ENCODE peak calls at places on chromosome 14, in five cellular contexts. One of them, this sample, is unnamed.

GRCh38 chr14:72980863-72981262 is 46.0 kb downstream of the ZFYVE1 start:
- DNase-seq in transverse colon: no peak
- DNase-seq in PC-9: no peak
- DNase-seq in Karpas-422: no peak
- DNase-seq in dorsolateral prefrontal cortex: no peak
- DNase-seq in this sample: no peak

GRCh38 chr14:102545461-102546265 is 36.1 kb upstream of the ANKRD9 start:
- DNase-seq in transverse colon: no peak
- DNase-seq in PC-9: no peak
- DNase-seq in Karpas-422: no peak
- DNase-seq in dorsolateral prefrontal cortex: no peak
- DNase-seq in this sample: no peak

GRCh38 chr14:97730706-97731105 is 933.5 kb downstream of the VRK1 start:
- DNase-seq in transverse colon: no peak
- DNase-seq in PC-9: no peak
- DNase-seq in Karpas-422: no peak
- DNase-seq in dorsolateral prefrontal cortex: no peak
- DNase-seq in this sample: no peak

GRCh38 chr14:96676161-96676560 is 121.0 kb upstream of the VRK1 start:
- DNase-seq in transverse colon: no peak
- DNase-seq in PC-9: peak
- DNase-seq in Karpas-422: no peak
- DNase-seq in dorsolateral prefrontal cortex: no peak
- DNase-seq in this sample: no peak

GRCh38 chr14:98931911-98932310 is 340.1 kb downstream of the BCL11B start:
- DNase-seq in transverse colon: peak
- DNase-seq in PC-9: no peak
- DNase-seq in Karpas-422: no peak
- DNase-seq in dorsolateral prefrontal cortex: no peak
- DNase-seq in this sample: no peak

GRCh38 chr14:36975834-36976233 is 196.6 kb downstream of the SLC25A21 start:
- DNase-seq in transverse colon: no peak
- DNase-seq in PC-9: no peak
- DNase-seq in Karpas-422: peak
- DNase-seq in dorsolateral prefrontal cortex: no peak
- DNase-seq in this sample: no peak

GRCh38 chr14:65555358-65555757 is 142.8 kb downstream of the FUT8 start:
- DNase-seq in transverse colon: no peak
- DNase-seq in PC-9: no peak
- DNase-seq in Karpas-422: peak
- DNase-seq in dorsolateral prefrontal cortex: no peak
- DNase-seq in this sample: no peak

GRCh38 chr14:94919896-94920295 is 150.0 kb upstream of the GSC start:
- DNase-seq in transverse colon: no peak
- DNase-seq in PC-9: no peak
- DNase-seq in Karpas-422: no peak
- DNase-seq in dorsolateral prefrontal cortex: no peak
- DNase-seq in this sample: no peak

GRCh38 chr14:86673523-86673969 is 1143.6 kb downstream of the FLRT2 start:
- DNase-seq in transverse colon: no peak
- DNase-seq in PC-9: no peak
- DNase-seq in Karpas-422: no peak
- DNase-seq in dorsolateral prefrontal cortex: no peak
- DNase-seq in this sample: no peak

GRCh38 chr14:102785598-102785963 is 8.3 kb downstream of the TRAF3 start:
- DNase-seq in transverse colon: no peak
- DNase-seq in PC-9: no peak
- DNase-seq in Karpas-422: no peak
- DNase-seq in dorsolateral prefrontal cortex: no peak
- DNase-seq in this sample: no peak

GRCh38 chr14:95294834-95295599 is 24.7 kb downstream of the CLMN start:
- DNase-seq in transverse colon: peak
- DNase-seq in PC-9: peak
- DNase-seq in Karpas-422: peak
- DNase-seq in dorsolateral prefrontal cortex: no peak
- DNase-seq in this sample: no peak

GRCh38 chr14:54622189-54622958 is 55.4 kb downstream of the SAMD4A start:
- DNase-seq in transverse colon: no peak
- DNase-seq in PC-9: no peak
- DNase-seq in Karpas-422: no peak
- DNase-seq in dorsolateral prefrontal cortex: no peak
- DNase-seq in this sample: no peak

GRCh38 chr14:67428501-67429031 is 16.6 kb upstream of the PLEK2 start:
- DNase-seq in transverse colon: peak
- DNase-seq in PC-9: peak
- DNase-seq in Karpas-422: no peak
- DNase-seq in dorsolateral prefrontal cortex: no peak
- DNase-seq in this sample: no peak

GRCh38 chr14:104297721-104298401 is 159.5 kb downstream of the KIF26A start:
- DNase-seq in transverse colon: no peak
- DNase-seq in PC-9: no peak
- DNase-seq in Karpas-422: no peak
- DNase-seq in dorsolateral prefrontal cortex: no peak
- DNase-seq in this sample: no peak

GRCh38 chr14:50062438-50063039 is 53.8 kb downstream of the VCPKMT start:
- DNase-seq in transverse colon: peak
- DNase-seq in PC-9: peak
- DNase-seq in Karpas-422: peak
- DNase-seq in dorsolateral prefrontal cortex: no peak
- DNase-seq in this sample: peak

GRCh38 chr14:65100905-65101541 is 1.3 kb downstream of the MAX start:
- DNase-seq in transverse colon: no peak
- DNase-seq in PC-9: no peak
- DNase-seq in Karpas-422: peak
- DNase-seq in dorsolateral prefrontal cortex: no peak
- DNase-seq in this sample: no peak

GRCh38 chr14:100435459-100435858 is 112.3 kb downstream of the SLC25A47 start:
- DNase-seq in transverse colon: no peak
- DNase-seq in PC-9: no peak
- DNase-seq in Karpas-422: no peak
- DNase-seq in dorsolateral prefrontal cortex: no peak
- DNase-seq in this sample: no peak

GRCh38 chr14:34059925-34060746 is 109.3 kb upstream of the EGLN3 start:
- DNase-seq in transverse colon: peak
- DNase-seq in PC-9: peak
- DNase-seq in Karpas-422: no peak
- DNase-seq in dorsolateral prefrontal cortex: peak
- DNase-seq in this sample: peak

GRCh38 chr14:93731753-93732152 is 56.5 kb downstream of the PRIMA1 start:
- DNase-seq in transverse colon: no peak
- DNase-seq in PC-9: no peak
- DNase-seq in Karpas-422: no peak
- DNase-seq in dorsolateral prefrontal cortex: no peak
- DNase-seq in this sample: no peak

GRCh38 chr14:70020350-70021170 is 141.3 kb downstream of the SMOC1 start:
- DNase-seq in transverse colon: no peak
- DNase-seq in PC-9: no peak
- DNase-seq in Karpas-422: no peak
- DNase-seq in dorsolateral prefrontal cortex: peak
- DNase-seq in this sample: no peak

GRCh38 chr14:103091041-103091882 is 3.3 kb upstream of the EXOC3L4 start:
- DNase-seq in transverse colon: peak
- DNase-seq in PC-9: peak
- DNase-seq in Karpas-422: peak
- DNase-seq in dorsolateral prefrontal cortex: no peak
- DNase-seq in this sample: no peak

GRCh38 chr14:51342226-51342625 is 102.2 kb downstream of the TMX1 start:
- DNase-seq in transverse colon: no peak
- DNase-seq in PC-9: peak
- DNase-seq in Karpas-422: no peak
- DNase-seq in dorsolateral prefrontal cortex: no peak
- DNase-seq in this sample: no peak
- H3K27ac ChIP-seq in transverse colon: no peak
- H3K27ac ChIP-seq in PC-9: peak
- H3K27ac ChIP-seq in Karpas-422: no peak
- H3K27ac ChIP-seq in dorsolateral prefrontal cortex: no peak
- H3K27ac ChIP-seq in this sample: peak

DNA sequence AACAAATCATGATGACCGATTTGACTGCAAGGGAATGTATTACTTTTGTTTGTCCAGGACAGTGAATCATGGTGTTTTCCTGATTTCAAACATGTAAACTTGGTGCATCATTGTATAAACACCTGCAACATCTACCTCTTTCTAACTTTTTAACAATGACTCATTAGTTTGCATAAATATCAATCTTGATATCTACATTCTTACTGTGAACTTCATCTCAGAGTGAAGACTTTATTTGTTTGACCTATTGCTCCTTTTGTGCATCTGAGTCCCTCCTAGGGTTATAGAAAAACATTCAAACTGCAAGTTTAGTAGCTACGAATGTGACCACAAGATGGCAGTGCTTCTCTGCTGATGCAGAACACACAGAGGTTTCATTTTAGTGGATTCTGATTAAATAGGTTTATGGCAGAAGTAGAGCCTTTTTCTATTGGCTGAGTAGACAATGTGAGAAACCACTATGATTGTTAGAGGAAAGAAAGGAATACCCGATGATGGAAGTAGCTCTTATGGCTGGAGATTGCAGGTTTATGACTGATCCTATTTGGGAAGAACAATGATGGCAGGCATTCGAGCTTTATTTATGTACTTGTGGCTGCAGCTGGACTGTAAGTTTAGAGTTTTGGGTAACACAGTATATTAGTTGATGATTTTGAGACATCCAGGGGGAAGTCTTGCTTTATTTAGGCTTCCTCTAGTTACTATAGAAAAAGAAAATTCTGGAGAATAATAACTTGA is 244.2 kb upstream of the OR4E1 start:
- DNase-seq in transverse colon: peak
- DNase-seq in PC-9: peak
- DNase-seq in Karpas-422: peak
- DNase-seq in dorsolateral prefrontal cortex: peak
- DNase-seq in this sample: peak
- H3K27ac ChIP-seq in transverse colon: no peak
- H3K27ac ChIP-seq in PC-9: peak
- H3K27ac ChIP-seq in Karpas-422: no peak
- H3K27ac ChIP-seq in dorsolateral prefrontal cortex: no peak
- H3K27ac ChIP-seq in this sample: no peak

DNA sequence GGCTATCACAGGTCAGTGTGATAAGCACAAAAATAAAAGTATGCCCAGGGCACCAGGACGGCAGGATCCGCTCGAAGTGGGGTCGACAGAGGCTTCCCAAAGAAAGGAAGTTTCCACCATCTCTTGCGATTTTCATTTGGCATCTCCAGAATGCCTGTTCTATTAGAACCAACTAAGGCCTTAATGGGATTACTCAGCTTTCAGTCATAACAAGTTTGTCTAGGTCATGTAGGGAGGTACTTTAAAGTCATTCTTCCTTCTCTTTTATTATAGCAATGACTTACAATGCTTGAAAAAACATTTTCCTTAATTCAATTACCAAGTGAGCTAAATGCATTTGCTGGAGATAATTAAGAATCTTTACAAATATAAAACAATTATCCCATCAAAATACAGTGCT is 83.6 kb upstream of the DIO3 start:
- DNase-seq in transverse colon: no peak
- DNase-seq in PC-9: peak
- DNase-seq in Karpas-422: no peak
- DNase-seq in dorsolateral prefrontal cortex: no peak
- DNase-seq in this sample: no peak
- H3K27ac ChIP-seq in transverse colon: no peak
- H3K27ac ChIP-seq in PC-9: peak
- H3K27ac ChIP-seq in Karpas-422: no peak
- H3K27ac ChIP-seq in dorsolateral prefrontal cortex: no peak
- H3K27ac ChIP-seq in this sample: no peak

DNA sequence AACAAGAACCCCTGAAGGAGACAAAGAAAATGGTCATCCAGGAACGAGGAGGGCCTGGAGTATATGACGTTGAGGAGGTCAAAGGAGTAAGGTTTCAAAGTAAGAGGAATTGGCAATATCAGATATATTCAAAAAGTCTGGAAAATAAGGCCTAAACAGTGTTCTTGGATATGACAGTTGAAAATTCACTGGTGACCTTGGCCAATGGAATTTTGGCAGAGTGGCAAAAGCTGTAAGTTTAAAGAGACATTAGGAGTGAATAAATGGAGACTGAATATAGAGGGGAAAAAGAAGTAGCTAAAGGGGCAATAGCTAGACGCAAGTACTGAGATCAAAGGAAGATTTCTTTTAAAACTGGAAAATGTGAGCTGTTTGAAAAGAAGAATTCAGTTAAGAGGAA is 4.1 kb upstream of the ACTN1 start:
- DNase-seq in transverse colon: no peak
- DNase-seq in PC-9: no peak
- DNase-seq in Karpas-422: no peak
- DNase-seq in dorsolateral prefrontal cortex: no peak
- DNase-seq in this sample: no peak
- H3K27ac ChIP-seq in transverse colon: no peak
- H3K27ac ChIP-seq in PC-9: no peak
- H3K27ac ChIP-seq in Karpas-422: no peak
- H3K27ac ChIP-seq in dorsolateral prefrontal cortex: no peak
- H3K27ac ChIP-seq in this sample: no peak

DNA sequence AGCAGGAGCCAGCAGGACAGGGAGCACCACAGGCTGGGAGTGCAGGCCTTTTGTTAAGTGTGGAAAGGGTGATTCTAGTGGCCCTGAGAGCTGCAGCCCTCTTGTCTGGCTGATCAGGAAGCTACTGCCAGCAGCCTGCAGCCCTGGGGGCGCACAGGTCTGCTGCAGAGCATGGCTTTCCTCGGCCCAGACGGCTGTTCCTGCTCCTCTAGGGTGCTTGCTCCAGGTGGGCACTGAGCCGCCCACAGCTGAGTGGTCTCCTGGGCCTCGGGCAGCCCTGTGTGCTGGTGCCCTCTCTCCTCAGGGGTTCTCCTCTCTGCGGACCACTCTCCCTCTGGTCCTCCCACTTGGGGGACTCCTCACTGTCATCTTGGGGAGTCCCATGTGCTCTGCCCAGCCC is 18.9 kb downstream of the CCDC88C start:
- DNase-seq in transverse colon: no peak
- DNase-seq in PC-9: no peak
- DNase-seq in Karpas-422: no peak
- DNase-seq in dorsolateral prefrontal cortex: no peak
- DNase-seq in this sample: no peak
- H3K27ac ChIP-seq in transverse colon: peak
- H3K27ac ChIP-seq in PC-9: no peak
- H3K27ac ChIP-seq in Karpas-422: no peak
- H3K27ac ChIP-seq in dorsolateral prefrontal cortex: no peak
- H3K27ac ChIP-seq in this sample: no peak

GRCh38 chr14:31207746-31208545 is at the start of gene HECTD1:
- DNase-seq in transverse colon: peak
- DNase-seq in PC-9: peak
- DNase-seq in Karpas-422: peak
- DNase-seq in dorsolateral prefrontal cortex: peak
- DNase-seq in this sample: peak

GRCh38 chr14:31206536-31207286 is 882 bp downstream of the HECTD1 start:
- DNase-seq in transverse colon: peak
- DNase-seq in PC-9: no peak
- DNase-seq in Karpas-422: peak
- DNase-seq in dorsolateral prefrontal cortex: no peak
- DNase-seq in this sample: no peak

GRCh38 chr14:31208546-31209424 is 1.2 kb upstream of the HECTD1 start:
- DNase-seq in transverse colon: peak
- DNase-seq in PC-9: no peak
- DNase-seq in Karpas-422: peak
- DNase-seq in dorsolateral prefrontal cortex: no peak
- DNase-seq in this sample: peak

GRCh38 chr14:31207287-31207745 is 277 bp downstream of the HECTD1 start:
- DNase-seq in transverse colon: no peak
- DNase-seq in PC-9: peak
- DNase-seq in Karpas-422: no peak
- DNase-seq in dorsolateral prefrontal cortex: no peak
- DNase-seq in this sample: peak

GRCh38 chr14:31209605-31210004 is 2.0 kb upstream of the HECTD1 start:
- DNase-seq in transverse colon: no peak
- DNase-seq in PC-9: no peak
- DNase-seq in Karpas-422: no peak
- DNase-seq in dorsolateral prefrontal cortex: no peak
- DNase-seq in this sample: no peak
- H3K27ac ChIP-seq in transverse colon: peak
- H3K27ac ChIP-seq in PC-9: no peak
- H3K27ac ChIP-seq in Karpas-422: peak
- H3K27ac ChIP-seq in dorsolateral prefrontal cortex: no peak
- H3K27ac ChIP-seq in this sample: no peak

GRCh38 chr14:58635041-58635440 is 2.7 kb upstream of the DACT1 start:
- DNase-seq in transverse colon: no peak
- DNase-seq in PC-9: no peak
- DNase-seq in Karpas-422: no peak
- DNase-seq in dorsolateral prefrontal cortex: no peak
- DNase-seq in this sample: no peak
- H3K27ac ChIP-seq in transverse colon: no peak
- H3K27ac ChIP-seq in PC-9: no peak
- H3K27ac ChIP-seq in Karpas-422: no peak
- H3K27ac ChIP-seq in dorsolateral prefrontal cortex: no peak
- H3K27ac ChIP-seq in this sample: no peak

This sample was measured in SJSA1.